ENCODE peak calls at places on chromosome 13, in nine cellular contexts. One of them, this sample, is unnamed.

GRCh38 chr13:51425410-51426042 is 27.3 kb downstream of the INTS6 start:
- DNase-seq in left kidney: no peak
- DNase-seq in NCI-H1092: no peak
- DNase-seq in thyroid gland: no peak
- DNase-seq in dorsolateral prefrontal cortex: no peak
- DNase-seq in HEK293T: no peak
- DNase-seq in NCI-H1417: no peak
- DNase-seq in KBM-7: no peak
- DNase-seq in cardiac muscle cell: no peak
- DNase-seq in this sample: no peak

GRCh38 chr13:66264976-66265375 is 965.2 kb downstream of the PCDH9 start:
- DNase-seq in left kidney: peak
- DNase-seq in NCI-H1092: no peak
- DNase-seq in thyroid gland: no peak
- DNase-seq in dorsolateral prefrontal cortex: no peak
- DNase-seq in HEK293T: no peak
- DNase-seq in NCI-H1417: no peak
- DNase-seq in KBM-7: no peak
- DNase-seq in cardiac muscle cell: no peak
- DNase-seq in this sample: no peak

GRCh38 chr13:39942177-39942900 is 286.9 kb downstream of the COG6 start:
- DNase-seq in left kidney: no peak
- DNase-seq in NCI-H1092: no peak
- DNase-seq in thyroid gland: no peak
- DNase-seq in dorsolateral prefrontal cortex: no peak
- DNase-seq in HEK293T: no peak
- DNase-seq in NCI-H1417: no peak
- DNase-seq in KBM-7: no peak
- DNase-seq in cardiac muscle cell: no peak
- DNase-seq in this sample: peak

GRCh38 chr13:45101327-45102018 is 18.8 kb upstream of the GTF2F2 start:
- DNase-seq in left kidney: no peak
- DNase-seq in NCI-H1092: no peak
- DNase-seq in thyroid gland: no peak
- DNase-seq in dorsolateral prefrontal cortex: no peak
- DNase-seq in HEK293T: no peak
- DNase-seq in NCI-H1417: no peak
- DNase-seq in KBM-7: no peak
- DNase-seq in cardiac muscle cell: no peak
- DNase-seq in this sample: no peak

GRCh38 chr13:20534038-20534608 is 8.5 kb upstream of the CRYL1 start:
- DNase-seq in left kidney: no peak
- DNase-seq in NCI-H1092: no peak
- DNase-seq in thyroid gland: no peak
- DNase-seq in dorsolateral prefrontal cortex: no peak
- DNase-seq in HEK293T: no peak
- DNase-seq in NCI-H1417: no peak
- DNase-seq in KBM-7: no peak
- DNase-seq in cardiac muscle cell: no peak
- DNase-seq in this sample: no peak

GRCh38 chr13:97289514-97290298 is 67.6 kb downstream of the MBNL2 start:
- DNase-seq in left kidney: no peak
- DNase-seq in NCI-H1092: no peak
- DNase-seq in thyroid gland: no peak
- DNase-seq in dorsolateral prefrontal cortex: no peak
- DNase-seq in HEK293T: no peak
- DNase-seq in NCI-H1417: no peak
- DNase-seq in KBM-7: no peak
- DNase-seq in cardiac muscle cell: no peak
- DNase-seq in this sample: no peak

GRCh38 chr13:98571955-98572662 is 4.8 kb downstream of the STK24 start:
- DNase-seq in left kidney: peak
- DNase-seq in NCI-H1092: peak
- DNase-seq in thyroid gland: peak
- DNase-seq in dorsolateral prefrontal cortex: no peak
- DNase-seq in HEK293T: no peak
- DNase-seq in NCI-H1417: peak
- DNase-seq in KBM-7: no peak
- DNase-seq in cardiac muscle cell: no peak
- DNase-seq in this sample: no peak

GRCh38 chr13:39527961-39528720 is 74.9 kb downstream of the LHFPL6 start:
- DNase-seq in left kidney: no peak
- DNase-seq in NCI-H1092: no peak
- DNase-seq in thyroid gland: no peak
- DNase-seq in dorsolateral prefrontal cortex: peak
- DNase-seq in HEK293T: no peak
- DNase-seq in NCI-H1417: no peak
- DNase-seq in KBM-7: no peak
- DNase-seq in cardiac muscle cell: no peak
- DNase-seq in this sample: no peak

GRCh38 chr13:77596777-77597176 is 61.3 kb downstream of the SCEL start:
- DNase-seq in left kidney: no peak
- DNase-seq in NCI-H1092: no peak
- DNase-seq in thyroid gland: no peak
- DNase-seq in dorsolateral prefrontal cortex: no peak
- DNase-seq in HEK293T: no peak
- DNase-seq in NCI-H1417: no peak
- DNase-seq in KBM-7: no peak
- DNase-seq in cardiac muscle cell: no peak
- DNase-seq in this sample: no peak

GRCh38 chr13:21076265-21076653 is 14.9 kb upstream of the LATS2 start:
- DNase-seq in left kidney: peak
- DNase-seq in NCI-H1092: no peak
- DNase-seq in thyroid gland: no peak
- DNase-seq in dorsolateral prefrontal cortex: no peak
- DNase-seq in HEK293T: no peak
- DNase-seq in NCI-H1417: no peak
- DNase-seq in KBM-7: no peak
- DNase-seq in cardiac muscle cell: no peak
- DNase-seq in this sample: no peak

GRCh38 chr13:83877901-83878300 is 4.4 kb downstream of the SLITRK1 start:
- DNase-seq in left kidney: no peak
- DNase-seq in NCI-H1092: no peak
- DNase-seq in thyroid gland: no peak
- DNase-seq in dorsolateral prefrontal cortex: no peak
- DNase-seq in HEK293T: no peak
- DNase-seq in NCI-H1417: no peak
- DNase-seq in KBM-7: no peak
- DNase-seq in cardiac muscle cell: no peak
- DNase-seq in this sample: no peak

GRCh38 chr13:110371550-110372465 is 64.7 kb downstream of the COL4A2 start:
- DNase-seq in left kidney: peak
- DNase-seq in NCI-H1092: no peak
- DNase-seq in thyroid gland: no peak
- DNase-seq in dorsolateral prefrontal cortex: no peak
- DNase-seq in HEK293T: no peak
- DNase-seq in NCI-H1417: no peak
- DNase-seq in KBM-7: no peak
- DNase-seq in cardiac muscle cell: no peak
- DNase-seq in this sample: peak

GRCh38 chr13:37295046-37295445 is 189.6 kb upstream of the CSNK1A1L start:
- DNase-seq in left kidney: no peak
- DNase-seq in NCI-H1092: no peak
- DNase-seq in thyroid gland: peak
- DNase-seq in dorsolateral prefrontal cortex: no peak
- DNase-seq in HEK293T: no peak
- DNase-seq in NCI-H1417: no peak
- DNase-seq in KBM-7: no peak
- DNase-seq in cardiac muscle cell: no peak
- DNase-seq in this sample: no peak

GRCh38 chr13:109655206-109655600 is 131.2 kb downstream of the IRS2 start:
- DNase-seq in left kidney: no peak
- DNase-seq in NCI-H1092: no peak
- DNase-seq in thyroid gland: no peak
- DNase-seq in dorsolateral prefrontal cortex: no peak
- DNase-seq in HEK293T: no peak
- DNase-seq in NCI-H1417: no peak
- DNase-seq in KBM-7: peak
- DNase-seq in cardiac muscle cell: no peak
- DNase-seq in this sample: no peak

GRCh38 chr13:47215741-47216140 is 318.9 kb upstream of the HTR2A start:
- DNase-seq in left kidney: no peak
- DNase-seq in NCI-H1092: no peak
- DNase-seq in thyroid gland: no peak
- DNase-seq in dorsolateral prefrontal cortex: no peak
- DNase-seq in HEK293T: no peak
- DNase-seq in NCI-H1417: no peak
- DNase-seq in KBM-7: no peak
- DNase-seq in cardiac muscle cell: no peak
- DNase-seq in this sample: no peak

GRCh38 chr13:48687249-48687648 is 33.5 kb downstream of the CYSLTR2 start:
- DNase-seq in left kidney: no peak
- DNase-seq in NCI-H1092: no peak
- DNase-seq in thyroid gland: no peak
- DNase-seq in dorsolateral prefrontal cortex: no peak
- DNase-seq in HEK293T: no peak
- DNase-seq in NCI-H1417: no peak
- DNase-seq in KBM-7: no peak
- DNase-seq in cardiac muscle cell: no peak
- DNase-seq in this sample: no peak

GRCh38 chr13:112963641-112964040 is 5.4 kb upstream of the MCF2L start:
- DNase-seq in left kidney: no peak
- DNase-seq in NCI-H1092: no peak
- DNase-seq in thyroid gland: no peak
- DNase-seq in dorsolateral prefrontal cortex: peak
- DNase-seq in HEK293T: no peak
- DNase-seq in NCI-H1417: no peak
- DNase-seq in KBM-7: no peak
- DNase-seq in cardiac muscle cell: no peak
- DNase-seq in this sample: no peak

GRCh38 chr13:30708541-30708940 is 26.8 kb upstream of the ALOX5AP start:
- DNase-seq in left kidney: no peak
- DNase-seq in NCI-H1092: no peak
- DNase-seq in thyroid gland: no peak
- DNase-seq in dorsolateral prefrontal cortex: no peak
- DNase-seq in HEK293T: no peak
- DNase-seq in NCI-H1417: no peak
- DNase-seq in KBM-7: no peak
- DNase-seq in cardiac muscle cell: no peak
- DNase-seq in this sample: no peak

GRCh38 chr13:67277581-67277980 is 47.4 kb upstream of the PCDH9 start:
- DNase-seq in left kidney: no peak
- DNase-seq in NCI-H1092: no peak
- DNase-seq in thyroid gland: no peak
- DNase-seq in dorsolateral prefrontal cortex: no peak
- DNase-seq in HEK293T: no peak
- DNase-seq in NCI-H1417: no peak
- DNase-seq in KBM-7: no peak
- DNase-seq in cardiac muscle cell: no peak
- DNase-seq in this sample: no peak

GRCh38 chr13:41061914-41062837 is 867 bp downstream of the WBP4 start:
- DNase-seq in left kidney: no peak
- DNase-seq in NCI-H1092: no peak
- DNase-seq in thyroid gland: no peak
- DNase-seq in dorsolateral prefrontal cortex: no peak
- DNase-seq in HEK293T: peak
- DNase-seq in NCI-H1417: peak
- DNase-seq in KBM-7: peak
- DNase-seq in cardiac muscle cell: peak
- DNase-seq in this sample: no peak

GRCh38 chr13:20828540-20829364 is 55.0 kb upstream of the EEF1AKMT1 start:
- DNase-seq in left kidney: peak
- DNase-seq in NCI-H1092: no peak
- DNase-seq in thyroid gland: peak
- DNase-seq in dorsolateral prefrontal cortex: no peak
- DNase-seq in HEK293T: peak
- DNase-seq in NCI-H1417: peak
- DNase-seq in KBM-7: peak
- DNase-seq in cardiac muscle cell: peak
- DNase-seq in this sample: no peak

GRCh38 chr13:80906860-80907259 is 565.9 kb upstream of the SPRY2 start:
- DNase-seq in left kidney: no peak
- DNase-seq in NCI-H1092: no peak
- DNase-seq in thyroid gland: no peak
- DNase-seq in dorsolateral prefrontal cortex: no peak
- DNase-seq in HEK293T: no peak
- DNase-seq in NCI-H1417: no peak
- DNase-seq in KBM-7: no peak
- DNase-seq in cardiac muscle cell: no peak
- DNase-seq in this sample: no peak

GRCh38 chr13:24087611-24088235 is 72.8 kb upstream of the SPATA13 start:
- DNase-seq in left kidney: no peak
- DNase-seq in NCI-H1092: no peak
- DNase-seq in thyroid gland: no peak
- DNase-seq in dorsolateral prefrontal cortex: no peak
- DNase-seq in HEK293T: no peak
- DNase-seq in NCI-H1417: no peak
- DNase-seq in KBM-7: no peak
- DNase-seq in cardiac muscle cell: peak
- DNase-seq in this sample: no peak

GRCh38 chr13:82614086-82614485 is 1268.2 kb downstream of the SLITRK1 start:
- DNase-seq in left kidney: peak
- DNase-seq in NCI-H1092: no peak
- DNase-seq in thyroid gland: no peak
- DNase-seq in dorsolateral prefrontal cortex: no peak
- DNase-seq in HEK293T: no peak
- DNase-seq in NCI-H1417: no peak
- DNase-seq in KBM-7: no peak
- DNase-seq in cardiac muscle cell: no peak
- DNase-seq in this sample: no peak

GRCh38 chr13:29569253-29570057 is 26.0 kb downstream of the SLC7A1 start:
- DNase-seq in left kidney: no peak
- DNase-seq in NCI-H1092: no peak
- DNase-seq in thyroid gland: peak
- DNase-seq in dorsolateral prefrontal cortex: no peak
- DNase-seq in HEK293T: no peak
- DNase-seq in NCI-H1417: no peak
- DNase-seq in KBM-7: no peak
- DNase-seq in cardiac muscle cell: no peak
- DNase-seq in this sample: no peak

GRCh38 chr13:49615844-49616687 is 12.2 kb upstream of the ARL11 start:
- DNase-seq in left kidney: no peak
- DNase-seq in NCI-H1092: no peak
- DNase-seq in thyroid gland: no peak
- DNase-seq in dorsolateral prefrontal cortex: no peak
- DNase-seq in HEK293T: no peak
- DNase-seq in NCI-H1417: no peak
- DNase-seq in KBM-7: no peak
- DNase-seq in cardiac muscle cell: no peak
- DNase-seq in this sample: no peak

GRCh38 chr13:59677966-59678814 is 485.5 kb downstream of the DIAPH3 start:
- DNase-seq in left kidney: peak
- DNase-seq in NCI-H1092: peak
- DNase-seq in thyroid gland: no peak
- DNase-seq in dorsolateral prefrontal cortex: no peak
- DNase-seq in HEK293T: peak
- DNase-seq in NCI-H1417: peak
- DNase-seq in KBM-7: peak
- DNase-seq in cardiac muscle cell: peak
- DNase-seq in this sample: peak

GRCh38 chr13:104773775-104774174 is 1707.6 kb upstream of the SLC10A2 start:
- DNase-seq in left kidney: peak
- DNase-seq in NCI-H1092: no peak
- DNase-seq in thyroid gland: no peak
- DNase-seq in dorsolateral prefrontal cortex: no peak
- DNase-seq in HEK293T: peak
- DNase-seq in NCI-H1417: peak
- DNase-seq in KBM-7: peak
- DNase-seq in cardiac muscle cell: peak
- DNase-seq in this sample: no peak

GRCh38 chr13:106649495-106649894 is 81.6 kb upstream of the ARGLU1 start:
- DNase-seq in left kidney: peak
- DNase-seq in NCI-H1092: no peak
- DNase-seq in thyroid gland: no peak
- DNase-seq in dorsolateral prefrontal cortex: no peak
- DNase-seq in HEK293T: no peak
- DNase-seq in NCI-H1417: no peak
- DNase-seq in KBM-7: no peak
- DNase-seq in cardiac muscle cell: no peak
- DNase-seq in this sample: no peak

GRCh38 chr13:90533866-90534265 is 813.6 kb upstream of the MIR17HG start:
- DNase-seq in left kidney: no peak
- DNase-seq in NCI-H1092: no peak
- DNase-seq in thyroid gland: no peak
- DNase-seq in dorsolateral prefrontal cortex: no peak
- DNase-seq in HEK293T: no peak
- DNase-seq in NCI-H1417: no peak
- DNase-seq in KBM-7: no peak
- DNase-seq in cardiac muscle cell: no peak
- DNase-seq in this sample: no peak

GRCh38 chr13:45055198-45055901 is 65.0 kb upstream of the GTF2F2 start:
- DNase-seq in left kidney: no peak
- DNase-seq in NCI-H1092: no peak
- DNase-seq in thyroid gland: no peak
- DNase-seq in dorsolateral prefrontal cortex: no peak
- DNase-seq in HEK293T: no peak
- DNase-seq in NCI-H1417: no peak
- DNase-seq in KBM-7: peak
- DNase-seq in cardiac muscle cell: no peak
- DNase-seq in this sample: no peak

This sample was measured in testis.